ENCODE peak calls at places on chromosome 3, in four cellular contexts. K is heart left ventricle, S is mesothelial cell of epicardium, H is right atrium auricular region. J is an unnamed sample.

GRCh38 chr3:192130534-192131132 is 596.7 kb downstream of the FGF12 start:
- DNase-seq in K (peak; percentile 19), S (no peak), H (peak; percentile 62), J (peak; percentile 56)

GRCh38 chr3:86702381-86702958 is 288.5 kb downstream of the VGLL3 start:
- DNase-seq in K (no peak), S (no peak), H (no peak), J (no peak)

GRCh38 chr3:40908612-40909011 is 290.7 kb upstream of the CTNNB1 start:
- DNase-seq in K (no peak), S (peak; percentile 9), H (no peak), J (no peak)

GRCh38 chr3:42032693-42033349 is 58.3 kb upstream of the TRAK1 start:
- DNase-seq in K (no peak), S (no peak), H (peak; percentile 91), J (peak; percentile 97)

GRCh38 chr3:12785096-12785495 is 11.4 kb upstream of the CAND2 start:
- DNase-seq in K (no peak), S (no peak), H (no peak), J (no peak)

GRCh38 chr3:159417761-159418160 is 570.9 kb upstream of the IL12A start:
- DNase-seq in K (no peak), S (no peak), H (no peak), J (no peak)

GRCh38 chr3:171654809-171655208 is 155.5 kb downstream of the PLD1 start:
- DNase-seq in K (peak; percentile 76), S (no peak), H (peak; percentile 75), J (no peak)

GRCh38 chr3:128123231-128123537 is 428 bp downstream of the RUVBL1 start:
- DNase-seq in K (no peak), S (no peak), H (no peak), J (no peak)

GRCh38 chr3:106119691-106120090 is 250.9 kb upstream of the CBLB start:
- DNase-seq in K (no peak), S (no peak), H (no peak), J (peak; percentile 37)

GRCh38 chr3:169914321-169914720 is 2.9 kb downstream of the SAMD7 start:
- DNase-seq in K (no peak), S (no peak), H (no peak), J (peak; percentile 2)

GRCh38 chr3:109927161-109927560 is 589.8 kb upstream of the DPPA4 start:
- DNase-seq in K (no peak), S (no peak), H (no peak), J (peak; percentile 94)

GRCh38 chr3:87924485-87924884 is 134.3 kb downstream of the CGGBP1 start:
- DNase-seq in K (no peak), S (no peak), H (no peak), J (no peak)

GRCh38 chr3:29346828-29347227 is 66.0 kb downstream of the RBMS3 start:
- DNase-seq in K (no peak), S (no peak), H (no peak), J (peak; percentile 78)

GRCh38 chr3:21390136-21390535 is 360.9 kb downstream of the ZNF385D start:
- DNase-seq in K (no peak), S (no peak), H (no peak), J (peak; percentile 98)

GRCh38 chr3:114721864-114722263 is 425.2 kb downstream of the ZBTB20 start:
- DNase-seq in K (no peak), S (no peak), H (no peak), J (no peak)

GRCh38 chr3:148158210-148158609 is 539.5 kb upstream of the AGTR1 start:
- DNase-seq in K (no peak), S (no peak), H (no peak), J (no peak)

GRCh38 chr3:193452338-193452737 is 73.8 kb upstream of the ATP13A5 start:
- DNase-seq in K (no peak), S (no peak), H (no peak), J (no peak)

GRCh38 chr3:171829841-171830559 is 13.1 kb upstream of the TMEM212 start:
- DNase-seq in K (peak; percentile 89), S (peak; percentile 66), H (peak; percentile 80), J (peak; percentile 69)

GRCh38 chr3:20099020-20099539 is 58.8 kb downstream of the KAT2B start:
- DNase-seq in K (no peak), S (no peak), H (no peak), J (no peak)

GRCh38 chr3:62586356-62586755 is 213.0 kb upstream of the FEZF2 start:
- DNase-seq in K (no peak), S (no peak), H (no peak), J (no peak)

GRCh38 chr3:156304406-156304805 is 184.0 kb downstream of the KCNAB1 start:
- DNase-seq in K (no peak), S (no peak), H (no peak), J (peak; percentile 5)

GRCh38 chr3:170043506-170043905 is 5.7 kb downstream of the GPR160 start:
- DNase-seq in K (no peak), S (no peak), H (no peak), J (no peak)

GRCh38 chr3:113600418-113601185 is 68.2 kb downstream of the SIDT1 start:
- DNase-seq in K (no peak), S (no peak), H (no peak), J (no peak)

GRCh38 chr3:189132125-189132744 is 39.5 kb upstream of the TPRG1 start:
- DNase-seq in K (peak; percentile 39), S (no peak), H (peak; percentile 77), J (peak; percentile 78)

GRCh38 chr3:134755821-134756220 is 39.2 kb upstream of the EPHB1 start:
- DNase-seq in K (no peak), S (no peak), H (no peak), J (no peak)

GRCh38 chr3:36904641-36905040 is 40.2 kb downstream of the TRANK1 start:
- DNase-seq in K (no peak), S (no peak), H (no peak), J (peak; percentile 22)
- TF ChIP-seq CTCF in K (peak; percentile 33), S (no peak), H (peak; percentile 51), J (peak; percentile 62)

DNA sequence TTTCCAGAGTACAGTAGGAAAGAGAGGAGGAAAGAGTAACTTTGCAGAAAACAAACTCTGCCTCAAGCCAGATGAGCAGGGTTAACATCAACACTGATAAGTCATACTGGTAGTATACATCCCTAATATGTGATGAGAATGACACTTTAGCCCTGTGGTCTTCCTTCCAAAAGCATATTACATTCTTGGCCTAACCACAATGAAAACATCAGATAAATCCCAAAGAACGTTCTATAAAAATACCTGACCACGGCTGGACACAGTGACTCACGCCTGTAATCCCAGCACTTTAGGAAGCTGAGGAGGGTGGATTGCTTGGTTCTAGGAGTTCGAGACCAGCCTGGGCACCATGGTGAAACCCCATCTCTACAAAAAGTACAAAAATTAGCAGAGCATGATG is 4.8 kb downstream of the TMCC1 start:
- DNase-seq in K (no peak), S (no peak), H (no peak), J (peak; percentile 97)
- TF ChIP-seq CTCF in K (no peak), S (no peak), H (no peak), J (no peak)

DNA sequence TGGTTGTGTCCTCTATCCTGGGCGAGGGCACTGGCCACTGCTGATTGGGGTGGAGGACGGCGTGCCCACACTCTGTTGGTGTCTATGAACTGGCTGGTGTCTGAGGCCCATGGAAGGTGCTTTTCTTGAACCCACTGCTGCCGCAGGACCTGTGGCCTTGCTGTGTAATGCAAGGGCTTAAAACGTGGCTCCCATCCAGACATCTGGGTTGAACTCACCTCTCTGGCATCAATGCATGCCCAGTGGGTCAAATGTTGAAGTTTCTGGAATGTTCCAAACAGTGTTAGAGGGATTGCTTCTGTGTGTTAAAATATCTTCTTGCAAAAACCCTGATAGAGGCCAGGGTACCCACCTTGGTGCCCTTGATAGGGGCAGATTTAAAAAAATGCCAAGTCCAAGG is 42.6 kb downstream of the FAM3D start:
- DNase-seq in K (no peak), S (no peak), H (no peak), J (no peak)
- TF ChIP-seq CTCF in K (no peak), S (no peak), H (no peak), J (no peak)

GRCh38 chr3:44339181-44339741 is 695 bp downstream of the TCAIM start:
- DNase-seq in K (no peak), S (no peak), H (no peak), J (no peak)

GRCh38 chr3:44338010-44338827 is at the start of gene TCAIM:
- DNase-seq in K (peak; percentile 97), S (peak; percentile 99), H (peak; percentile 97), J (peak; percentile 97)

GRCh38 chr3:44339990-44340389 is 1.4 kb downstream of the TCAIM start:
- DNase-seq in K (no peak), S (no peak), H (no peak), J (no peak)

GRCh38 chr3:44338828-44339127 is 212 bp downstream of the TCAIM start:
- DNase-seq in K (no peak), S (no peak), H (no peak), J (no peak)

DNA sequence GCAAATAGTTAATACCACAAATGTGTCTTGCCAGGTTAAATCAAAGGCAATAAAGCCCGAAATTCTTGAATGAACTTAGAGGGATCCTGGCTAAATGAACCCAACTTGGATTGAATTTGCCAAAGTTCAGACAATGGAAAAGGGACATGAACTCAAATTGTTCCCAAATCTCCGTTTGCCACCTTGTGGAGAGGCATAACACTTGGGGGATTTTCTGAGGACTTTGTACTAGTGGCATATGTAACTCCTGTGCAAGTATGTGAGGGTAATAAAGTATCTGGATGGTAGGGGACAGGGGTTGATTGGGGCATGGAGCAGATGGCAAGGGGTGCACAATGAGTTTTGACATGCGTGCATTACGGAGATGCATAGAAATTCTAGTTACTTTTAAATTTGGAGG is 1.3 kb upstream of the TCAIM start:
- DNase-seq in K (no peak), S (no peak), H (no peak), J (peak; percentile 8)
- TF ChIP-seq CTCF in K (no peak), S (no peak), H (no peak), J (peak; percentile 24)

GRCh38 chr3:48952510-48953118 is 34.0 kb downstream of the ARIH2 start:
- DNase-seq in K (peak; percentile 36), S (no peak), H (no peak), J (no peak)
- TF ChIP-seq CTCF in K (peak; percentile 21), S (no peak), H (peak; percentile 20), J (peak; percentile 62)

GRCh38 chr3:70358978-70359580 is 46.6 kb upstream of the MDFIC2 start:
- DNase-seq in K (no peak), S (no peak), H (no peak), J (peak; percentile 2)
- TF ChIP-seq CTCF in K (peak; percentile 50), S (peak; percentile 63), H (peak; percentile 51), J (peak; percentile 73)

GRCh38 chr3:99928758-99929408 is 111.2 kb downstream of the CMSS1 start:
- DNase-seq in K (no peak), S (no peak), H (no peak), J (no peak)
- TF ChIP-seq CTCF in K (no peak), S (no peak), H (peak; percentile 21), J (no peak)

DNA sequence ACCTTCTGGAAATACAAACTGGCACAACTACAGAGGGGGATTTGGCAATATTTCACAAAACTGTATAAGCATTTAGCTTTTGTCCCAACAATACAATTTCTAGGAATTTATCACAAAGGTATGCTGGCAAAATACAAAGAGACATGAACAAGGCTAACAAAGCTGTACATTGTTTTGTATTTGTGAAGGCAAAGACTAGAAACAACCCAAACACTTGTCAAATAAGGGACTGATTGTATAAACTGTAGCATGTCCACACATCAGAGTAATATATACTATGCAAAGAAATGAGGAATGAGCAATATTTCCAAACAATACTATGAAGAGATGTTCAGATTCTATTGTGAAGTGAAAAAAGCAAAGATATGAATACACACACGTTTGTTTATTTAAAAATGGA is 26.4 kb downstream of the CP start:
- DNase-seq in K (no peak), S (no peak), H (no peak), J (no peak)
- TF ChIP-seq CTCF in K (no peak), S (no peak), H (no peak), J (no peak)

GRCh38 chr3:43105597-43106292 is at the start of gene POMGNT2:
- DNase-seq in K (peak; percentile 93), S (peak; percentile 91), H (peak; percentile 84), J (peak; percentile 77)
- TF ChIP-seq CTCF in K (no peak), S (no peak), H (no peak), J (no peak)

J was measured in HFFc6.